ENCODE peak calls at places on chromosomes 11 and 22, in five cellular contexts. P, C, X, S and L are unnamed samples.

GRCh38 chr22:35076648-35077047 is 10.7 kb downstream of the ISX start:
- DNase-seq in S (no peak), C (no peak), X (no peak), P (no peak), L (no peak)

GRCh38 chr11:96215094-96215782 is 127.8 kb downstream of the MAML2 start:
- DNase-seq in P (peak; percentile 85), S (peak; percentile 46), C (peak; percentile 84), X (peak; percentile 89), L (peak; percentile 30)

GRCh38 chr11:12245549-12245986 is 131.8 kb upstream of the PARVA start:
- DNase-seq in X (no peak), C (no peak), S (peak; percentile 32), P (no peak), L (no peak)

GRCh38 chr22:17638182-17638431 is 450 bp upstream of the BCL2L13 start:
- DNase-seq in S (no peak), C (no peak), P (no peak), X (no peak), L (no peak)

GRCh38 chr11:117832511-117832910 is 8.0 kb upstream of the FXYD2 start:
- DNase-seq in S (no peak), X (no peak), C (no peak), P (no peak), L (no peak)

GRCh38 chr11:71461696-71462095 is 8.7 kb downstream of the NADSYN1 start:
- DNase-seq in S (no peak), C (no peak), X (no peak), P (no peak), L (no peak)

GRCh38 chr22:27866136-27867091 is 52.6 kb downstream of the PITPNB start:
- DNase-seq in X (no peak), S (peak; percentile 68), C (peak; percentile 92), P (no peak), L (no peak)

GRCh38 chr11:12185914-12186313 is 75.5 kb downstream of the MICAL2 start:
- DNase-seq in S (no peak), P (peak; percentile 29), X (no peak), C (no peak), L (no peak)

GRCh38 chr22:48517039-48518030 is 1310.3 kb downstream of the BRD1 start:
- DNase-seq in S (no peak), X (no peak), P (no peak), C (no peak), L (no peak)
- TF ChIP-seq CTCF in S (no peak), X (no peak), P (peak; percentile 3), C (no peak), L (no peak)

DNA sequence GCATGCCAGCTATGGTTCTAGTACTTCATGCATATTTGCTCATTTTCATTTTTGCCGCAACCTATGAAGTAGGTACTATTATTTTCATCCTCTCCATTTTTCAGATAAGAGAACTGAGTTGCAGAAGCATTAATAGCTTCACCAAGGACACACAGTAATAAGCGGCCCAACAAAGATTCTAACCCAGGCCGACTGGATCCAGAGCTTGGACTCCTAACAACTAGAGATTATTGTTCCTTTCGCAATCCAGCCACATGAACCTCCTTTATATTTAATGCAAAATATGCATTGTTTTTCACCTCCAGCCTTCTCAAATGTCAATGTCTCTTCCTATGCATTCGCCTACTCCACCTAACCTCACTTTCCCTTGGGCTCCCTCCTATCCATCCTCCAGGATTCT is 148.3 kb downstream of the CCDC34 start:
- DNase-seq in X (no peak), S (no peak), C (no peak), P (no peak), L (no peak)
- TF ChIP-seq CTCF in X (no peak), S (no peak), C (no peak), P (no peak), L (no peak)

DNA sequence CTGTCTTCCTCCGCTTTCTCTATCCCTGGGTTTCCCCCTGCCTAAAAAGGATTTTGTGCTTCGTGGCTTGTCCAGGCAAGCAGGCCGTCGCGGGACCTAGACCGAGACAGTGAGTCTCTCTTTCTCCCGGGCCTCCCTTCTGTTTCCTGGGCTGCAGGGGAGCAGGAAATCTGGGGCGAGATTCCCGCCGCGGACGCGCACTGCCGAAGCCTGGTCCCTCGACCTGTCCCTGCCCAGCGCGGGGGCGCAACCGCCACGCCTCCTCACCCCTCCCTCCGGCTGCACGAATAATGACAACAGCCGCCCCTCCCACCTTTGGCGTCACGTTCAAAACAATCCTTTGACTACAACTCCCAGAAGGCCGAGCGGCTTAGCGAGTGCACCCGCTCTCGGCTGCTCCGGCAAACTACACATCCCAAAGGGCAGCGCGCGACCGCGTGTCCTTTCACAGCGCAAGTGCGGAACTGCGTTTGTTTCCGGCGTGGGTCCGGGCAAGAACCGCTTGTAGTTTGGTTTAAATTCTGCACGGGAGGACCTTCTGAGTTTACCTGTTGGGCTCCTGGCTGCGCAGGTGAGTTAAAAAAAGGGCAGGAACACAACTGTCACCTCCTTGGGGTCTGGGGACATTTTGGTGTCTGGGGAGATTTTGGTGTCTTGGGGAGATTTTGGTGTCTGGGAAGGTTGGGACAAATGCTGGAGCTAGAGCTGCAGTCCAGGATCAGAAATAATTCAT is at the start of gene CLP1:
- DNase-seq in S (peak; percentile 99), P (peak; percentile 99), X (peak; percentile 100), C (peak; percentile 99), L (peak; percentile 96)
- TF ChIP-seq CTCF in S (no peak), P (no peak), X (no peak), C (no peak), L (no peak)

GRCh38 chr11:2389344-2390026 is 11.1 kb upstream of the TSSC4 start:
- DNase-seq in C (no peak), X (no peak), P (no peak), S (no peak), L (no peak)
- TF ChIP-seq CTCF in C (no peak), X (no peak), P (peak; percentile 26), S (no peak), L (no peak)

DNA sequence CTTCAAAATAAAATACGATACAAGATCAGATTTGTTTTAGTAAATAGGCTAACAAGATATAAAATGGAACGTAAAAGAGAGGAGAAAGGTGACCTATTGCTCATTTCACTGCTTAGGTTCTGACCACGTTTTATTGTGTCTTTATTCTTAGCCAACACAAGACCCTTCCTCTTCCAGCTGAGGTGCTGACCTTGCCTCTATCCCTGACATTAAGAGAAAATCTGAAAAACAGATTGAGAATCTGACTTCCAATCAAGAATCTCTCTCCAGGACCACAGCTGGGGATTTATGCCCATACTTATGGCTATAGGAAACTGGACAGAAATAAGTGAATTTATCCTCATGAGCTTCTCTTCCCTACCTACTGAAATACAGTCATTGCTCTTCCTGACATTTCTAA is at the start of gene OR10A5:
- DNase-seq in X (no peak), S (no peak), P (no peak), C (no peak), L (no peak)
- TF ChIP-seq CTCF in X (no peak), S (no peak), P (no peak), C (no peak), L (no peak)

DNA sequence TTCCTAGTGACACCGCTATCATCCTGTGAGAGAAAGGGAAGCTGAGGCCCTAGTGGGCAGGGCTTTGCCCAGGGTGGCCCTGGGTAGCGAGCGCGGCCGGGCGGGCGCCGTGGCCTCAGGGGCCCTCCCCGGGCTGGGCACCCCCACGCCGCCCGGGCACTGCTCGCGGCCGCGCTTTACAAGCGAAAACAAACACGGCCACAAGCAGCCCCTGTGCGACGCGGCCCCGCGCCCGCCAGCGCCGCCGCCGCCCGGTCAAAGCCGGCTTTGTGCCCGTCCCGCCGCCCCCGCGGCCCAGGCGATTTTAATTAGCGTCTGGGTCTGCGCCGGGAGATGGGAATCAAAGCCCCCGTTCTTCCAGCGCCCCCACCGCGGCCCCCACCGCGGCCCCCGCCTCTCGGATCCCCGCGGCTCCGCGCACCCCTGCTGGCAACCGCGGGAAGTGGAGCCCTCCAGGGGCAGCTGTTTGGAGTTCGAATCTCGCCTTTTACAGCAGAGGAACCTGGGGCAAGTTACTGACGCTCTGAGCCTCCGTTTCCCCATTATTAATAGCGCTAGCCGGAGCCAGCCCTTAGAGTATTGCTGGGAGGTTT is 47.9 kb downstream of the CHRDL2 start:
- DNase-seq in X (no peak), C (no peak), P (no peak), S (no peak), L (no peak)
- TF ChIP-seq CTCF in X (no peak), C (peak; percentile 51), P (no peak), S (no peak), L (no peak)

DNA sequence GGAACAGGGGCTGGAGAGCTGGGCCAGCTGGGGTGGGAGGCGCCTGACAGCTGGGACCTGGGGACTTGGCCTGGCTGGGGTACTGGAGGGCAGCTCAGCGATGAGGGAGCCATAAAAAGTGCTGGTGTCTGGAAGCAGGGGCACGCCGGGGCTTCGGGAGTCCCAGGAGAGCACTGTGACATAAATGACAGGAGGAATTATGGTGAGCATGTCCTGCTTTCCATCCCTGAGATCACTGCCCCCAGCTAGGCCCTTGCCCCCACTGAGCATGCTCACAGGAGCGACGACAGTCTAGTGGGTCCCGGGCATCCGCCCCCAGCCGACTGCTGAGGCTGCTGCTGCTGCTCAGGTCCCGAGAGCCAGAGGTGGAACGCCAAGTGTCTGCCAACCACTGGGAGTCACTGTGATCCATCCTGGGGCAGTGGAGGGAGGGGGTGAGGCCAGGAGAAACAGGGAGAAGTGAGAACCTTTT is 6.2 kb downstream of the ROBO4 start:
- DNase-seq in P (no peak), S (no peak), C (no peak), X (no peak), L (no peak)
- TF ChIP-seq CTCF in P (no peak), S (no peak), C (peak; percentile 3), X (no peak), L (no peak)